ENCODE peak calls at places on chromosomes 12 and 14, in ten cellular contexts. V, N, R, J, P, Z, I, K, U and T are unnamed samples.

GRCh38 chr12:31011336-31011735 is 62.3 kb upstream of the DDX11 start:
- DNase-seq in U (no peak), P (no peak), R (no peak), J (no peak), N (no peak), V (no peak), I (no peak), Z (no peak), K (peak; percentile 44), T (no peak)

GRCh38 chr14:21084988-21085853 is 13.2 kb downstream of the ZNF219 start:
- DNase-seq in K (peak; percentile 80), I (peak; percentile 69), V (no peak), J (no peak), Z (no peak), R (no peak), P (no peak), U (no peak), N (peak; percentile 74), T (no peak)

GRCh38 chr12:71947645-71948105 is 9.0 kb downstream of the TPH2 start:
- DNase-seq in U (peak; percentile 98), Z (no peak), V (no peak), N (peak; percentile 90), K (no peak), P (no peak), I (peak; percentile 63), J (no peak), R (no peak), T (peak; percentile 7)

GRCh38 chr14:54383811-54384210 is 13.0 kb upstream of the CDKN3 start:
- DNase-seq in K (no peak), U (no peak), V (no peak), N (no peak), J (no peak), Z (no peak), P (no peak), R (no peak), I (no peak), T (no peak)

GRCh38 chr14:100851946-100852620 is 26.2 kb downstream of the MEG3 start:
- DNase-seq in J (peak; percentile 19), K (no peak), I (no peak), P (no peak), V (no peak), U (no peak), R (no peak), N (no peak), Z (no peak), T (no peak)

GRCh38 chr14:68421116-68421515 is 371.8 kb downstream of the ZFP36L1 start:
- DNase-seq in R (no peak), P (no peak), N (no peak), K (no peak), J (no peak), Z (no peak), I (no peak), V (no peak), U (no peak), T (no peak)

GRCh38 chr14:59060841-59061240 is 127.6 kb upstream of the DAAM1 start:
- DNase-seq in Z (no peak), J (no peak), K (no peak), R (no peak), V (no peak), N (no peak), I (no peak), P (no peak), U (no peak), T (no peak)

GRCh38 chr12:54213084-54213483 is 24.3 kb upstream of the SMUG1 start:
- DNase-seq in U (no peak), I (peak; percentile 52), P (no peak), J (no peak), V (no peak), N (peak; percentile 34), K (no peak), R (no peak), Z (no peak), T (no peak)

GRCh38 chr12:112839386-112839972 is 47.9 kb downstream of the RPH3A start:
- DNase-seq in V (no peak), P (no peak), N (peak; percentile 97), Z (no peak), I (peak; percentile 98), J (no peak), R (no peak), U (no peak), K (no peak), T (no peak)

GRCh38 chr14:80212025-80212402 is 710 bp upstream of the DIO2 start:
- DNase-seq in Z (no peak), R (no peak), V (no peak), P (no peak), U (no peak), N (peak; percentile 14), I (peak; percentile 44), K (no peak), J (no peak), T (no peak)

GRCh38 chr12:91851741-91852477 is 293.7 kb downstream of the BTG1 start:
- DNase-seq in U (no peak), J (no peak), R (no peak), Z (no peak), N (no peak), K (no peak), P (no peak), V (no peak), I (no peak), T (no peak)

GRCh38 chr14:81137316-81137715 is 83.4 kb downstream of the GTF2A1 start:
- DNase-seq in Z (no peak), P (no peak), N (peak; percentile 88), V (no peak), U (no peak), I (peak; percentile 74), R (no peak), K (no peak), J (no peak), T (no peak)

GRCh38 chr12:130253866-130254265 is 83.8 kb upstream of the PIWIL1 start:
- DNase-seq in Z (no peak), U (no peak), I (no peak), V (no peak), P (no peak), J (no peak), K (no peak), R (no peak), N (no peak), T (no peak)

GRCh38 chr12:47797432-47797831 is 22.3 kb downstream of the HDAC7 start:
- DNase-seq in U (peak; percentile 44), I (peak; percentile 39), N (no peak), R (peak; percentile 54), P (no peak), V (no peak), J (no peak), Z (no peak), K (no peak), T (peak; percentile 23)

GRCh38 chr14:103185051-103186027 is 62.1 kb downstream of the TNFAIP2 start:
- DNase-seq in R (no peak), N (peak; percentile 77), Z (no peak), I (peak; percentile 70), K (peak; percentile 15), J (no peak), U (peak; percentile 38), P (no peak), V (no peak), T (no peak)

GRCh38 chr12:1859643-1860042 is 39.3 kb downstream of the LRTM2 start:
- DNase-seq in V (no peak), N (no peak), P (no peak), K (peak; percentile 43), R (no peak), Z (no peak), J (no peak), I (peak; percentile 91), U (no peak), T (no peak)

GRCh38 chr14:66330916-66331315 is 155.3 kb upstream of the CCDC196 start:
- DNase-seq in V (no peak), U (no peak), Z (no peak), I (peak; percentile 22), N (peak; percentile 5), R (no peak), J (no peak), K (no peak), P (no peak), T (no peak)

GRCh38 chr14:75559451-75560187 is 18.8 kb upstream of the FLVCR2 start:
- DNase-seq in I (peak; percentile 27), N (peak; percentile 94), U (no peak), R (no peak), Z (no peak), V (peak; percentile 54), J (no peak), P (no peak), K (peak; percentile 86), T (no peak)

GRCh38 chr14:90600619-90601018 is 203.8 kb downstream of the CALM1 start:
- DNase-seq in J (no peak), P (no peak), U (no peak), K (no peak), Z (no peak), N (no peak), I (no peak), V (no peak), R (no peak), T (no peak)

GRCh38 chr14:95434161-95434560 is 82.3 kb downstream of the SYNE3 start:
- DNase-seq in I (no peak), K (no peak), P (no peak), U (no peak), R (no peak), V (no peak), Z (no peak), N (no peak), J (no peak), T (no peak)

GRCh38 chr12:89951050-89951693 is 242.5 kb upstream of the ATP2B1 start:
- DNase-seq in Z (no peak), K (no peak), U (no peak), J (no peak), N (peak; percentile 87), I (peak; percentile 93), V (no peak), P (no peak), R (no peak), T (no peak)

GRCh38 chr14:36768638-36769337 is 107.1 kb downstream of the PAX9 start:
- DNase-seq in U (no peak), R (no peak), J (no peak), N (no peak), I (no peak), K (no peak), Z (no peak), V (no peak), P (no peak), T (no peak)

GRCh38 chr12:72269491-72269890 is 2.7 kb upstream of the TRHDE start:
- DNase-seq in Z (no peak), V (no peak), N (no peak), I (peak; percentile 56), P (no peak), U (no peak), J (no peak), R (no peak), K (no peak), T (no peak)

GRCh38 chr14:73810478-73811163 is 41.0 kb upstream of the PTGR2 start:
- DNase-seq in P (no peak), U (no peak), R (no peak), Z (no peak), I (no peak), V (no peak), N (no peak), J (no peak), K (no peak), T (no peak)

GRCh38 chr14:63203618-63204406 is 431 bp upstream of the RHOJ start:
- DNase-seq in I (peak; percentile 84), V (no peak), U (peak; percentile 91), K (peak; percentile 68), P (peak; percentile 48), R (no peak), N (peak; percentile 85), Z (peak; percentile 66), J (peak; percentile 80), T (peak; percentile 64)

GRCh38 chr12:115398311-115398781 is 714.4 kb upstream of the TBX3 start:
- DNase-seq in J (no peak), U (no peak), R (no peak), N (peak; percentile 25), V (no peak), Z (no peak), P (no peak), K (no peak), I (peak; percentile 24), T (no peak)

GRCh38 chr14:56796259-56796658 is 14.0 kb downstream of the OTX2 start:
- DNase-seq in N (no peak), I (no peak), U (peak; percentile 7), P (no peak), K (no peak), J (no peak), Z (no peak), V (no peak), R (no peak), T (no peak)

GRCh38 chr12:48979602-48980388 is 1.7 kb downstream of the WNT1 start:
- DNase-seq in I (no peak), K (no peak), J (no peak), R (peak; percentile 60), N (no peak), U (no peak), Z (no peak), V (no peak), P (no peak), T (no peak)